ENCODE peak calls at places on chromosomes 4 and X, in four cellular contexts. One of them, this sample, is unnamed.

GRCh38 chr4:183960912-183961569 is 55.9 kb downstream of the STOX2 start:
- DNase-seq in suprapubic skin: no peak
- DNase-seq in Peyer's patch: no peak
- DNase-seq in ascending aorta: no peak
- DNase-seq in this sample: no peak

GRCh38 chr4:8534129-8534528 is 46.1 kb upstream of the GPR78 start:
- DNase-seq in suprapubic skin: no peak
- DNase-seq in Peyer's patch: peak; percentile 45
- DNase-seq in ascending aorta: no peak
- DNase-seq in this sample: no peak

GRCh38 chr4:110211007-110211769 is 12.8 kb upstream of the ELOVL6 start:
- DNase-seq in Peyer's patch: no peak
- DNase-seq in ascending aorta: no peak
- DNase-seq in suprapubic skin: no peak
- DNase-seq in this sample: no peak

GRCh38 chr4:85717847-85718246 is 242.9 kb downstream of the ARHGAP24 start:
- DNase-seq in Peyer's patch: no peak
- DNase-seq in ascending aorta: no peak
- DNase-seq in suprapubic skin: no peak
- DNase-seq in this sample: no peak

GRCh38 chr4:95980877-95981360 is 141.0 kb downstream of the PDHA2 start:
- DNase-seq in ascending aorta: no peak
- DNase-seq in suprapubic skin: no peak
- DNase-seq in Peyer's patch: no peak
- DNase-seq in this sample: no peak

GRCh38 chrX:107935200-107935599 is 47.0 kb downstream of the TEX13B start:
- DNase-seq in ascending aorta: no peak
- DNase-seq in Peyer's patch: no peak
- DNase-seq in suprapubic skin: no peak
- DNase-seq in this sample: no peak

GRCh38 chrX:118637997-118638396 is 89.4 kb upstream of the IL13RA1 start:
- DNase-seq in ascending aorta: no peak
- DNase-seq in Peyer's patch: no peak
- DNase-seq in suprapubic skin: no peak
- DNase-seq in this sample: no peak

GRCh38 chr4:186250740-186251124 is 15.3 kb upstream of the F11 start:
- DNase-seq in Peyer's patch: no peak
- DNase-seq in suprapubic skin: no peak
- DNase-seq in ascending aorta: no peak
- DNase-seq in this sample: no peak

DNA sequence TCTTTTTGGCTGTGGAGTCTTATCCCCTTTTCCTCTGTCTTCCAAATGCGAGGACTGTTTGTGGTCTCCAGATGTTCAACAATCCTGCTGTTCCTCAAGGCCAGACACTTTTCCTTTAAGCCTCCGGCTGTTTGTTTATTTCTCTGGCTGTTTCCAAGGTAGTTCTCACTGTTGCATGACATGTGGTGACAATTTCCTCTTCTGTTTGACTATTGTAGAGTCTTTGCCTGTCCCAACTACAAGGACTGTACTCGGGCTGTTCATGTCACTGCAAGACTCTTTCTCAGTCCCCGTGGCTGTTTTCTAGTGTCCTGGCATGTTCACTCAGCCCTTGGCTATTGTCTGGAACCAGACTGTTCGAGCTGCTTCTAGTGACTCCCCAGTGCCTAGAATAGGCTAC is 50.6 kb downstream of the ZNF157 start:
- DNase-seq in suprapubic skin: no peak
- DNase-seq in Peyer's patch: no peak
- DNase-seq in ascending aorta: no peak
- DNase-seq in this sample: no peak
- H3K9me3 ChIP-seq in suprapubic skin: no peaks in the 10 kb centered on the region
- H3K9me3 ChIP-seq in Peyer's patch: no peaks in the 10 kb centered on the region
- H3K9me3 ChIP-seq in ascending aorta: no peaks in the 10 kb centered on the region
- H3K9me3 ChIP-seq in this sample: no peaks in the 10 kb centered on the region

DNA sequence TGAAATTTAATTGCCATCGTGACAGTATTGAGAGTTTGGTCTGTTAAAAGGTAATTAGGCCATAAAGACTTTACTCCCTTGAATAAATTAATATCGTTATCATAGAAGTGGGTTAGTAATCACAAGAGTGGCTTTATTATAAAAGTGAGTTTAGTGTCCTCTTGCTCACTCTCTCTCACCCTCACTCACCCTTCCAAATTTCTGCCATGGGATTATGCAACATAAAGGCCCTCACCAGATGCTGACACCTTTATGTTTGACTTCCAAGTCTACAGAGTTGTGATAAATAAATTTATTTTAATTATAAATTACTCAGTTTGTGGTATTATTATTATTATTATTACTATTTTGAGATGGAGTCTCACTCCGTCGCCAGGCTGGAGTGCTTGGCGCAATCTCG is 1070.8 kb downstream of the PCDH18 start:
- DNase-seq in ascending aorta: no peak
- DNase-seq in suprapubic skin: no peak
- DNase-seq in Peyer's patch: no peak
- DNase-seq in this sample: no peak
- TF ChIP-seq CTCF in ascending aorta: no peak
- TF ChIP-seq CTCF in suprapubic skin: no peak
- TF ChIP-seq CTCF in Peyer's patch: no peak
- TF ChIP-seq CTCF in this sample: no peak

DNA sequence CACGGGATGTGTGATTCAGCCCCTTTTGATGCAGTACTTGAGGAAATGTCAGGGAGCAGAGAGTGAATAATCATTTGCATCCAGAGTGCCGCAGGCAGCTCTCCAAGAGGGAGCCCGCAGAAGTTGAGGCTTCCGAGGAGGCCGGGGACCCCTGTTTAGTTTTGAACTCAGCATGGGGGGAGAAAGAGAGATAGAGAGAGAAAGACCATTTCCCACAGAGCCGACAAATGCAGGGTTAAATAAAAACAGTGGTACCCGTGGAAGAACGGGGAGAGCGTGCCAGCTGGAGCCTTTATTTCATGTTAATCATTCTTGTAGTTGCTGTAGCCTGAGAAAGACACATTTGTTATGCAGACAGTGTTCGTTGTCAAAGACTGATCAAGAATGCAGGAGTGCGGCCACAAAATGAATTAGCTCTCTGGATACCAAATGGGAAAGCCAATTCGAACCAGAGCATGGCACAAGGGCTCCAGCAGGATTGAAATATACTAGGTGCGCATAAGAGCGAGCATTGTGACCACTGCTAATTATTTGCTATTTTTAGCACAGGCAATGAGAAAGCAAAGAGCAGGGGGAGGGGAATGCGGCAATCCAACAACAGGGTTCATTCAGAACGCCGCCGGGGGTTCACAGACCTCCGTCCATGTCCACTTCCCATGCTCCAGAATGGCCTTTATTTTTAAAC is 243.8 kb upstream of the VCX3A start:
- DNase-seq in suprapubic skin: no peak
- DNase-seq in Peyer's patch: no peak
- DNase-seq in ascending aorta: no peak
- DNase-seq in this sample: no peak
- H3K4me3 ChIP-seq in suprapubic skin: no peak overlapping the region
- H3K4me3 ChIP-seq in Peyer's patch: no peak overlapping the region
- H3K4me3 ChIP-seq in ascending aorta: no peak overlapping the region
- H3K4me3 ChIP-seq in this sample: no peak overlapping the region

GRCh38 chr4:48005781-48006180 is 10.7 kb downstream of the CNGA1 start:
- DNase-seq in Peyer's patch: no peak
- DNase-seq in suprapubic skin: no peak
- DNase-seq in ascending aorta: no peak
- DNase-seq in this sample: no peak
- H3K9me3 ChIP-seq in Peyer's patch: no peaks in the 10 kb centered on the region
- H3K9me3 ChIP-seq in suprapubic skin: peaks cover 9% of the 10 kb centered on the region
- H3K9me3 ChIP-seq in ascending aorta: no peaks in the 10 kb centered on the region
- H3K9me3 ChIP-seq in this sample: no peaks in the 10 kb centered on the region

GRCh38 chr4:177108708-177109107 is 201.0 kb upstream of the NEIL3 start:
- DNase-seq in ascending aorta: no peak
- DNase-seq in Peyer's patch: no peak
- DNase-seq in suprapubic skin: no peak
- DNase-seq in this sample: no peak
- TF ChIP-seq CTCF in ascending aorta: no peak
- TF ChIP-seq CTCF in Peyer's patch: no peak
- TF ChIP-seq CTCF in suprapubic skin: no peak
- TF ChIP-seq CTCF in this sample: no peak

DNA sequence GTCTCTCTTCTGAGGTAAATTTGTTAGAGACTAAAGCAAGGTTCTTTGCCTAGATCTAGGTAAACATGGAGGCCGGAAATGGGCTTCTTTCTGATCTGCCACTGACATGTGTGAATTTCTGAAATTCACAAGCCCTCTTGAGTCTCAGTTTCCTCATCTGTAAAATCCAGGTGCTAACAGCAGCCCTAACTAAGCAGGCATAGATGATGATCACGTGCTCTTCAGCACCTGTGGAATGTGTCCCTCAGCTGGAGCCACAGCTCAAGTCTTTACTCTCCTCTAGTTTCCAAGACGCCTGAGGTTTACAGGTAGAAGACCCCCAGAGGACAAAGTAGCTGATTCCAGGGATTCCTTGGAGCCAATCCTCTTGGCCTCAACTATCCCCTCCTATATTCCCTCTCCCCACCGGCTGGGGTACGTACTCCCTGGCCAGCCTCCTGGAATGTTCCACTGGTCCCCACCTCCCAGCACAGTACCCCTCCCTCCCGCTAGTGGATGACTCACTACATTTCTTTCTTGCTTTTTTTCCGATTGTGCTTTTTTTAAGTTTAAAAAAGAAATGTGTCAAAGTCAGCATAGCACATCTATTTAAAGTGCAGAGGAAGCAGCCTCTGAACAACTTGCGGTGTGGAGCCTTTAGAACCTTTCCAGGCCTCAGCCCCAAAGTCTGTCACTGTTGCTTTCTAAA is 98.5 kb downstream of the PHKA2 start:
- DNase-seq in Peyer's patch: no peak
- DNase-seq in ascending aorta: no peak
- DNase-seq in suprapubic skin: no peak
- DNase-seq in this sample: no peak
- H3K4me3 ChIP-seq in Peyer's patch: no peak overlapping the region
- H3K4me3 ChIP-seq in ascending aorta: peak overlapping the region; percentile 56
- H3K4me3 ChIP-seq in suprapubic skin: peak overlapping the region; percentile 41
- H3K4me3 ChIP-seq in this sample: peak overlapping the region; percentile 64

GRCh38 chr4:19577121-19577520 is 674.6 kb upstream of the SLIT2 start:
- DNase-seq in Peyer's patch: no peak
- DNase-seq in suprapubic skin: no peak
- DNase-seq in ascending aorta: no peak
- DNase-seq in this sample: no peak
- H3K9me3 ChIP-seq in Peyer's patch: no peaks in the 10 kb centered on the region
- H3K9me3 ChIP-seq in suprapubic skin: no peaks in the 10 kb centered on the region
- H3K9me3 ChIP-seq in ascending aorta: no peaks in the 10 kb centered on the region
- H3K9me3 ChIP-seq in this sample: no peaks in the 10 kb centered on the region

GRCh38 chrX:83771664-83772063 is 89.3 kb upstream of the CYLC1 start:
- DNase-seq in ascending aorta: no peak
- DNase-seq in Peyer's patch: no peak
- DNase-seq in suprapubic skin: no peak
- DNase-seq in this sample: no peak
- TF ChIP-seq CTCF in ascending aorta: no peak
- TF ChIP-seq CTCF in Peyer's patch: no peak
- TF ChIP-seq CTCF in suprapubic skin: no peak
- TF ChIP-seq CTCF in this sample: no peak

GRCh38 chr4:139452000-139452399 is 1.9 kb upstream of the RAB33B start:
- DNase-seq in ascending aorta: no peak
- DNase-seq in Peyer's patch: no peak
- DNase-seq in suprapubic skin: no peak
- DNase-seq in this sample: no peak
- H3K4me3 ChIP-seq in ascending aorta: peak overlapping the region; percentile 93
- H3K4me3 ChIP-seq in Peyer's patch: no peak overlapping the region
- H3K4me3 ChIP-seq in suprapubic skin: no peak overlapping the region
- H3K4me3 ChIP-seq in this sample: peak overlapping the region; percentile 93

This sample was measured in thoracic aorta.